ENCODE peak calls at places on chromosomes 11 and 22, in four cellular contexts. One of them, this sample, is unnamed.
A peak's percentile ranks its signal among the peaks of the same experiment; 100 is the strongest.

GRCh38 chr11:111018571-111018970 is 227.0 kb upstream of the POU2AF2 start:
- DNase-seq in lung: no peak
- DNase-seq in amniotic stem cell: no peak
- DNase-seq in hypothalamus: no peak
- DNase-seq in this sample: no peak

GRCh38 chr11:115693002-115693401 is 188.8 kb upstream of the CADM1 start:
- DNase-seq in lung: no peak
- DNase-seq in amniotic stem cell: no peak
- DNase-seq in hypothalamus: no peak
- DNase-seq in this sample: no peak

GRCh38 chr11:8252388-8252787 is 11.3 kb downstream of the LMO1 start:
- DNase-seq in lung: no peak
- DNase-seq in amniotic stem cell: no peak
- DNase-seq in hypothalamus: no peak
- DNase-seq in this sample: no peak

GRCh38 chr11:128688031-128688713 is 5.7 kb upstream of the FLI1 start:
- DNase-seq in lung: no peak
- DNase-seq in amniotic stem cell: no peak
- DNase-seq in hypothalamus: no peak
- DNase-seq in this sample: no peak

GRCh38 chr11:57426754-57427691 is at the start of gene SLC43A3:
- DNase-seq in lung: peak; percentile 80
- DNase-seq in amniotic stem cell: peak; percentile 26
- DNase-seq in hypothalamus: peak; percentile 24
- DNase-seq in this sample: peak; percentile 77

GRCh38 chr11:121418625-121419114 is 33.4 kb upstream of the SORL1 start:
- DNase-seq in lung: peak; percentile 50
- DNase-seq in amniotic stem cell: no peak
- DNase-seq in hypothalamus: no peak
- DNase-seq in this sample: no peak

GRCh38 chr11:11620251-11620965 is 1.4 kb downstream of the GALNT18 start:
- DNase-seq in lung: peak; percentile 66
- DNase-seq in amniotic stem cell: no peak
- DNase-seq in hypothalamus: no peak
- DNase-seq in this sample: peak; percentile 62

GRCh38 chr22:23750744-23751440 is at the start of gene ZNF70:
- DNase-seq in lung: peak; percentile 85
- DNase-seq in amniotic stem cell: no peak
- DNase-seq in hypothalamus: peak; percentile 80
- DNase-seq in this sample: peak; percentile 87

GRCh38 chr22:48629631-48630443 is 1197.8 kb downstream of the BRD1 start:
- DNase-seq in lung: no peak
- DNase-seq in amniotic stem cell: no peak
- DNase-seq in hypothalamus: peak; percentile 79
- DNase-seq in this sample: no peak